ENCODE peak calls at places on chromosomes 2 and 18, in five cellular contexts. U is fibroblast of lung, T is neural progenitor cell, Y is GM12878, X is PC-3. R is an unnamed sample.

GRCh38 chr2:53289309-53290006 is 478.1 kb upstream of the CHAC2 start:
- DNase-seq in U (peak; percentile 5), T (no peak), Y (no peak), X (peak; percentile 38), R (no peak)

GRCh38 chr2:238225911-238226697 is 13.7 kb downstream of the HES6 start:
- DNase-seq in U (peak; percentile 13), T (no peak), Y (no peak), X (no peak), R (peak; percentile 19)

GRCh38 chr2:47070155-47070919 is 84.8 kb downstream of the STPG4 start:
- DNase-seq in U (no peak), T (no peak), Y (no peak), X (no peak), R (peak; percentile 38)

GRCh38 chr2:58698610-58699009 is 457.5 kb upstream of the FANCL start:
- DNase-seq in U (no peak), T (no peak), Y (no peak), X (no peak), R (no peak)

GRCh38 chr2:46798998-46799698 is 116.5 kb downstream of the MCFD2 start:
- DNase-seq in U (no peak), T (no peak), Y (no peak), X (no peak), R (peak; percentile 91)

GRCh38 chr2:237967463-237967871 is 653 bp downstream of the UBE2F start:
- DNase-seq in U (no peak), T (peak; percentile 45), Y (no peak), X (peak; percentile 11), R (peak; percentile 58)

GRCh38 chr2:38254796-38255195 is 122.3 kb downstream of the ATL2 start:
- DNase-seq in U (no peak), T (no peak), Y (no peak), X (no peak), R (no peak)

GRCh38 chr2:8566788-8567468 is 114.9 kb upstream of the ID2 start:
- DNase-seq in U (no peak), T (no peak), Y (no peak), X (no peak), R (no peak)

GRCh38 chr18:63161728-63162195 is 157.8 kb downstream of the BCL2 start:
- DNase-seq in U (peak; percentile 94), T (no peak), Y (peak; percentile 98), X (peak; percentile 80), R (peak; percentile 94)

DNA sequence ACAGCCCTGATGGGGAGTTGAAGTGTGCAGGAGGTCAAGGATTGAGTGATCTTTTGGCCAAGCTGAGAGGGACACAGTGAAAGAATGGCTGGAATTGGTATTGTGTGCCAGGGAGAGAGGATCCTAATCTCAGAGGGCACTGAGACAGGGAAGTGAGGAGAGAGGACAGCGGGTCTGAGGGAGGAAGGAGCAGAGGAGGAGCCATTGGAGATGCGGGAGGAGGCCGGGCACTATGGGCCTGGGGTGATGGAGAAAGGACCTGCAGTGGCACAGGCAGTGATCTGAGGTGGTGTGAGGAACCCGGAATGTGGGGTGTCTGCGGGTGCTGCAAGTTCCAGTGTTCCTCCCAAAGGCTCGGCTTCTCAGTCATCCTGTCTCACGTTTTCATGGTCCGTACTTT is 26.8 kb downstream of the RNF144A start:
- DNase-seq in U (no peak), T (no peak), Y (no peak), X (no peak), R (no peak)
- H3K4me2 ChIP-seq in U (no peak overlapping the region), T (no peak overlapping the region), Y (no peak overlapping the region), X (no peak overlapping the region), R (no peak overlapping the region)

GRCh38 chr2:157627594-157628281 is 926 bp downstream of the ACVR1C start:
- DNase-seq in U (no peak), T (peak; percentile 44), Y (no peak), X (peak; percentile 16), R (peak; percentile 38)
- TF ChIP-seq EZH2 in U (no peak), T (peak; percentile 66), Y (no peak), X (no peak), R (no peak)

DNA sequence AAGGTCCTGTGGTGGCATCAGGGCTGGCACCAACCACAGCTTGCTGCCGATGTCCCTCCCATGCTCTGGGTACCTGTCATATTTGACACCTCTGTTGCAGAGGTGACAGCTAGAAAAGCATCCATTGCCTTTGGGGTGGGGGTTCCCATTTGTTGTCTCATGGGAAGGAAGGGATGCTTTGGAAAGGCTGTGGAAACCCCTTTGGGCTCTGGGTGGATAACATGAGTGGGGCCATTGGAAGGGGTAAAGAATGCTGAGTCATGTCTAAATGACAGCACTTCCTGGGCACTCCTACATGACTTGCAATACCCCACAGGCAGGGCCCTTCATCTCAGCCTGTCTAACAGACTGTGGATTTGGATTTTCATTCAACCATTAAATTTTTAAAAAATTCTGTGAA is 27.8 kb downstream of the CTIF start:
- DNase-seq in U (no peak), T (no peak), Y (no peak), X (no peak), R (no peak)
- H4K20me1 ChIP-seq in U (no peaks in the 10 kb centered on the region), T (peaks cover 3% of the 10 kb centered on the region), Y (no peaks in the 10 kb centered on the region), X (no peaks in the 10 kb centered on the region), R (peaks cover 27% of the 10 kb centered on the region)

GRCh38 chr2:3534251-3534814 is 15.0 kb upstream of the ADI1 start:
- DNase-seq in U (no peak), T (no peak), Y (no peak), X (no peak), R (no peak)

GRCh38 chr2:3535794-3536681 is 16.7 kb upstream of the ADI1 start:
- DNase-seq in U (peak; percentile 94), T (no peak), Y (no peak), X (peak; percentile 92), R (peak; percentile 95)

GRCh38 chr2:3533836-3534235 is 14.5 kb upstream of the ADI1 start:
- DNase-seq in U (no peak), T (no peak), Y (no peak), X (no peak), R (no peak)

GRCh38 chr2:3536682-3537632 is 17.6 kb upstream of the ADI1 start:
- DNase-seq in U (peak; percentile 57), T (peak; percentile 51), Y (no peak), X (peak; percentile 37), R (peak; percentile 83)

GRCh38 chr2:3535467-3535793 is 16.1 kb upstream of the ADI1 start:
- DNase-seq in U (no peak), T (no peak), Y (no peak), X (no peak), R (no peak)
- H3K4me2 ChIP-seq in U (peak overlapping the region; percentile 84), T (no peak overlapping the region), Y (no peak overlapping the region), X (peak overlapping the region; percentile 77), R (peak overlapping the region; percentile 89)

DNA sequence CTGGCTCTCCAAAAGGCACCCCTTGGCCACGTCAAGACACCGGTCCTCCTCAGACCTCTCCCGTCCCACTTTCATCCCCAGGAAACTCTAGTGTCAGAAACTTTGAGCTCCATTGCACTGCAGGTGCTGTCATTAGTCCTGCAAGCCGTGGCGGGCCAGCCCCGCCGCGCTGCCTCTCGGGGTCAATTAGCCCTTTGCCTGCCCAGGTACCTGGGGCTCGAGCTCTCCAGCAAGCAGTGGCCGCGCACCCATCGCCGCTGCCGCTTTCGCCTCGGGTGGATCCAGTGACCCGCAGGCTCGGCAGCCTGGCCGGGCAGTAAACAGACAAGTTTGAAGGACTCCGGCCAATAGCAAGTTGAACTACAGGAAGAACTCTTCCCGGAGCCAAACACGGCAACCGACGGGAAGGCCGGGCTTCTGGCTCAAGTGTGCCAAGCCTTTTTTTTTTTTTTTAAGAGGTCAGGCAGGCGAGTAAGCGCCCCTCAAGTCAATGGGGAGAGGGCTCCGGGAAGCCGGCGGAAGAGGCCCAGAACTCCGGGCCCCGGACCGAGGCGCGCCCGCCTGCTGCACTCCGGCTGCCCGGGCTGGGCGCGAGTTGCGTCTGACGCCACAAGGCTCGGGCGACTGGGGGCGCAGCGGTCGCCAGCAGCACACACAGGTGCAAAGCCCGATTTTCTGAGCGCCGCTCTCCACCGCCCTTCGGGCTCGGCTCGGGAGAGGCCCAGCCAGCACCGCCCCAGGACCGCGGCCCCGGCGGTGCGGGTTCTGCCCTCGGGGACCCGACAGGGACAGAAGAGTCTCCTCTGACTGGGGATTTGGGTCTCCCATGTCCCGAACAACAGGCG is 1.1 kb downstream of the ERBB4 start:
- DNase-seq in U (no peak), T (peak; percentile 68), Y (no peak), X (peak; percentile 12), R (peak; percentile 45)
- TF ChIP-seq EZH2 in U (peak; percentile 67), T (peak; percentile 93), Y (peak; percentile 5), X (peak; percentile 71), R (peak; percentile 83)